ENCODE peak calls at places on chromosome 14, in four cellular contexts. One of them, this sample, is unnamed.

GRCh38 chr14:23447634-23448353 is 12.3 kb upstream of the MYH7 start:
- DNase-seq in HepG2: peak
- DNase-seq in GM12878: no peak
- DNase-seq in H1: peak
- DNase-seq in this sample: no peak

GRCh38 chr14:38948171-38948570 is 154.9 kb downstream of the SEC23A start:
- DNase-seq in HepG2: no peak
- DNase-seq in GM12878: no peak
- DNase-seq in H1: no peak
- DNase-seq in this sample: no peak

GRCh38 chr14:39140170-39140569 is 26.0 kb downstream of the GEMIN2 start:
- DNase-seq in HepG2: no peak
- DNase-seq in GM12878: no peak
- DNase-seq in H1: no peak
- DNase-seq in this sample: no peak

GRCh38 chr14:32038876-32039275 is 38.2 kb upstream of the ARHGAP5 start:
- DNase-seq in HepG2: no peak
- DNase-seq in GM12878: no peak
- DNase-seq in H1: no peak
- DNase-seq in this sample: no peak

GRCh38 chr14:47539065-47539464 is 136.3 kb downstream of the MDGA2 start:
- DNase-seq in HepG2: peak
- DNase-seq in GM12878: no peak
- DNase-seq in H1: peak
- DNase-seq in this sample: no peak

GRCh38 chr14:103721334-103722120 is 5.9 kb downstream of the ZFYVE21 start:
- DNase-seq in HepG2: no peak
- DNase-seq in GM12878: no peak
- DNase-seq in H1: no peak
- DNase-seq in this sample: no peak

GRCh38 chr14:100578552-100578951 is 8.7 kb downstream of the BEGAIN start:
- DNase-seq in HepG2: no peak
- DNase-seq in GM12878: no peak
- DNase-seq in H1: no peak
- DNase-seq in this sample: no peak

GRCh38 chr14:31781578-31781977 is 220.4 kb downstream of the NUBPL start:
- DNase-seq in HepG2: no peak
- DNase-seq in GM12878: no peak
- DNase-seq in H1: no peak
- DNase-seq in this sample: no peak

DNA sequence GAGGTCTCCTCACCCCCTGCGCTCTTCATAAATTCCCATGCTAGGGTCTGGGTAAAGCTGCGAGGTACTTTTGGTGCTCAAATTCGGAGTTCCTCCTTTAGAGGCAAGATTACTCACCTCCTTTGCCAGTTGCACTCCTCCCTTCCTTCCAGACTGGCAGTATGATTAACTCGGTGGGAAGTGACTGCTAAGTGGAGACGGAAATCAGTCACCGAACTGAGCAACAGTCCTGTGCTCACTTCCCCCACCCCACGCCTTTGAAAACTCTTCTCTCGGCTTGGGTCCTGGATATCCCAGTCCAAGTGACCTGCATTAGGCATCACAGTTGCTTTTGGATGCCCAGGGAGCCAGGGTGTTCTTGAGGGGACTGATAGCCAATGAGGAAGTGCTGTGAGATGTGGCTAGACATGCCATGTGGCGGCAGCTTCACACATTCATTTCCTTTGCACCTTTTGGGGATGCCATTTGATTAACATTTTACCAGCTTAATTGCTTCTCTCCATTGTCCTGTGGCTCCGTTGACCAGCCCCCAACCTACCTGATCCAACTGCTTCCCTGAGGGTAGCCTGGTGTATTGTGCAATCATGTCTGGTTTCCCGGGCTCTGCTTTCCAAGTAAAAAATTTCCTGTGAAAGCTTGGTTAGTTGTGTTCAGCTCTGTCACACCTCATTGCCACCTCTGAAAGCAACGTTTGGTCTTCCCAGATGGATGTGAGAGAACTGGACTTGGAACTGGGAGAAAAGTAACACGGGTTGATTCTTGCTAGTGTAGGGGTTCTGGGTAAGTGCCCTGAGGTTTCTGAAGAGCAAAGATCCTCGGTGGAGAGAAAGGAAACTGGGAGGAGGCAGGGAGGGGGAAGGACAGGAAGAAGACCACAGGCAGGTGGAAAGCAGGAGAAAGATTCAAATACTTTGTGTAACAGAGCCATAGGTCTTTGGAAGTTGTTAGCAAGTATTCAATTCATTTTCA is 968 bp downstream of the PNP start:
- DNase-seq in HepG2: peak
- DNase-seq in GM12878: no peak
- DNase-seq in H1: peak
- DNase-seq in this sample: no peak
- TF ChIP-seq CREB1 in HepG2: no peak
- TF ChIP-seq CREB1 in GM12878: no peak
- TF ChIP-seq CREB1 in H1: no peak
- TF ChIP-seq CREB1 in this sample: no peak

DNA sequence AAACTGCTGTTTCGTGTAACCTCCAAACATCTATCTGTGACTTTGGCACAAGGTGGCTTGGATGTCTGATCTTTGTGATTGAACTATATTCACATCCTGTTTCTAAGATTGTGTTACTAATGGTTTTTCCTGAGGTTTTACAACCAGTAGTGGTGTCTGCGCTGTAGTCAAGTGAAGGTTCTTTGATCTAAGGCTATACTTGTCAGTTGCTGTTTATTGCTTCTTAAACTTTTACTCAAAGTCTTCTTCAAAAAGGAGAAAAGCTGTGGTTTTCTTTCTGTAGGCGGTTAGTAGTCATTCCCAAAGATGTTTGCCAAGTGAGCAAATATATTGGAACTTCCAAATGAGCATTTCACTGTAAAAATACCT is 12.3 kb upstream of the CALM1 start:
- DNase-seq in HepG2: no peak
- DNase-seq in GM12878: no peak
- DNase-seq in H1: no peak
- DNase-seq in this sample: no peak
- TF ChIP-seq CBX5 in HepG2: no peak
- TF ChIP-seq CBX5 in GM12878: no peak
- TF ChIP-seq CBX5 in H1: no peak
- TF ChIP-seq CBX5 in this sample: no peak

GRCh38 chr14:95185452-95186392 is 28.4 kb upstream of the DICER1 start:
- DNase-seq in HepG2: no peak
- DNase-seq in GM12878: no peak
- DNase-seq in H1: no peak
- DNase-seq in this sample: peak
- TF ChIP-seq POLR2A in HepG2: no peak
- TF ChIP-seq POLR2A in GM12878: no peak
- TF ChIP-seq POLR2A in H1: no peak
- TF ChIP-seq POLR2A in this sample: no peak

DNA sequence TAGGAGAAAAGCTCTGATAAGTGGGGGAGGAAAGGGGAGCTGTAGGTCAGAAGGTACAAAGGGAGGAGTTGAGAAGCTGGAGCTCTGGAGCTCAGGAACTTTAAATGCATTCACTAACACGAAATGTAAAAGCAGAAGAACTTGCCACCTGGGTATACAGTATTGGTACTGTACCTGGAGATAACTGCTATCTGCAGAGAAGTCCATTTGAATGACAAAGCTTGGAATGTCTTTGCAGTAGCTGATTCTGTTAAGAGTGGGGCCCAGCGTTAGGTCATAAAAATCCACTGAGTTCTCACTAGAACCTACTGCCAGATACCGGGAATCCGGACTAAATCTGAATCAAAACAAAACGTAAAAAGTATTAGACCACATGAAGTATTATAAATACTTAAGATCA is 55.6 kb downstream of the ZC3H14 start:
- DNase-seq in HepG2: no peak
- DNase-seq in GM12878: no peak
- DNase-seq in H1: no peak
- DNase-seq in this sample: no peak
- TF ChIP-seq CREB1 in HepG2: no peak
- TF ChIP-seq CREB1 in GM12878: no peak
- TF ChIP-seq CREB1 in H1: no peak
- TF ChIP-seq CREB1 in this sample: no peak

DNA sequence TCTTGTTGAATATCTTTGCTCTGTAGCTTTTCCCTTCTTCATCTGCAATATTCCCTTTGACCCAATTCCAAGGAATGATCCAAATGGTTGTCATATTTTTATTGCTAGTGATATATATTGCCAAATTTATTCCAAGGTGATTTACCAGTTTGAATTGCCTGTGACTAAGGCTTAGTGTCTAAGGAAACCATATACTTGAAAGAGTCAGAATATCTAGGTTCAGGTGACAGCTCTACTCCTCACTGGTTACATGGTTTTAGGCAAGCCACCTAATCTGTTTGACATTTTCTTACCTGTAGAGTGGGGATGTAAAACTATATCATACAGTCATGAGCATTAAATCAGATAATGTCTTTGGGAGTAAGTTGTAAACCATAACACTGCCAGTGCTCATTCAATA is 473.8 kb downstream of the NPAS3 start:
- DNase-seq in HepG2: no peak
- DNase-seq in GM12878: no peak
- DNase-seq in H1: no peak
- DNase-seq in this sample: no peak
- TF ChIP-seq CBX5 in HepG2: no peak
- TF ChIP-seq CBX5 in GM12878: no peak
- TF ChIP-seq CBX5 in H1: no peak
- TF ChIP-seq CBX5 in this sample: no peak

DNA sequence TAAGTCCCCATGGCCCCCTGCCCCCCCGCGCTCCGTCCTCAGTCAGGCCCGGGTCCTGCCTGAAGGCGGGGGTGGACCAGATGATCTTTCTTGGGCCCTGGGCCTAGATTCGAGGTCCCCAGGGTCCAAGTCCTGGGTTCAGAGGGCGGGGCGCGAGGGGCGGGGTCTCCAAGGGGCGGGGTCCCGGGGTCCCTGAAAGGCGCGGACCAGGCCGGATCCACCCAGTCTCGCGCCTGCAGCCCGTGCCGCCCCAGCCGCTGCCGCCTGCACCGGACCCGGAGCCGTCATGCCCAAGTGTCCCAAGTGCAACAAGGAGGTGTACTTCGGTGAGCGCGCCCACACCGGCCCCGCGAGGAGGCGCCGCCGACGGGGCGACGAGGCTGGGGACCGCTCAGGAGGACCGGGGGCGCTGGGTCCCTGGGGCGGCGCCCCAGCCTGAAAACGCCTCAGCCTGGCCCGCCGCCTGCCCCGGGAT is 325 bp downstream of the CRIP1 start:
- DNase-seq in HepG2: no peak
- DNase-seq in GM12878: no peak
- DNase-seq in H1: peak
- DNase-seq in this sample: no peak
- TF ChIP-seq POLR2A in HepG2: peak
- TF ChIP-seq POLR2A in GM12878: peak
- TF ChIP-seq POLR2A in H1: no peak
- TF ChIP-seq POLR2A in this sample: no peak

GRCh38 chr14:102027951-102028350 is 58.9 kb downstream of the HSP90AA1 start:
- DNase-seq in HepG2: no peak
- DNase-seq in GM12878: no peak
- DNase-seq in H1: no peak
- DNase-seq in this sample: no peak

GRCh38 chr14:102033241-102033640 is 53.6 kb downstream of the HSP90AA1 start:
- DNase-seq in HepG2: no peak
- DNase-seq in GM12878: no peak
- DNase-seq in H1: no peak
- DNase-seq in this sample: no peak

GRCh38 chr14:102029956-102030355 is 56.9 kb downstream of the HSP90AA1 start:
- DNase-seq in HepG2: peak
- DNase-seq in GM12878: no peak
- DNase-seq in H1: no peak
- DNase-seq in this sample: no peak

GRCh38 chr14:102026934-102027333 is 59.9 kb downstream of the HSP90AA1 start:
- DNase-seq in HepG2: no peak
- DNase-seq in GM12878: no peak
- DNase-seq in H1: no peak
- DNase-seq in this sample: no peak

GRCh38 chr14:102028733-102029132 is 58.1 kb downstream of the HSP90AA1 start:
- DNase-seq in HepG2: no peak
- DNase-seq in GM12878: no peak
- DNase-seq in H1: no peak
- DNase-seq in this sample: no peak
- TF ChIP-seq CREB1 in HepG2: no peak
- TF ChIP-seq CREB1 in GM12878: no peak
- TF ChIP-seq CREB1 in H1: no peak
- TF ChIP-seq CREB1 in this sample: no peak